ENCODE peak calls at places on chromosomes 4 and X, in seven cellular contexts. D is heart right ventricle, N is A673, C is colonic mucosa, I is H9, U is right atrium auricular region, M is uterus. W is an unnamed sample.

GRCh38 chrX:14357314-14357713 is 172.0 kb upstream of the GLRA2 start:
- DNase-seq in N (no peak), D (no peak), I (no peak), U (no peak), M (no peak), C (no peak), W (no peak)

GRCh38 chr4:185771696-185772390 is 40.2 kb downstream of the SORBS2 start:
- DNase-seq in U (no peak), N (no peak), I (no peak), M (no peak), D (no peak), C (no peak), W (no peak)

GRCh38 chr4:76179398-76180318 is 31.5 kb upstream of the NUP54 start:
- DNase-seq in I (peak; percentile 82), C (peak; percentile 91), U (peak; percentile 91), D (peak; percentile 83), M (peak; percentile 80), N (peak; percentile 72), W (peak; percentile 93)

GRCh38 chr4:8730159-8730558 is 137.6 kb downstream of the CPZ start:
- DNase-seq in M (no peak), C (no peak), N (no peak), D (no peak), I (peak; percentile 17), U (peak; percentile 36), W (no peak)

GRCh38 chrX:78105944-78106650 is 2.0 kb downstream of the PGK1 start:
- DNase-seq in M (no peak), C (peak; percentile 20), N (no peak), D (no peak), I (no peak), U (no peak), W (no peak)

GRCh38 chr4:6272863-6273660 is 3.4 kb downstream of the WFS1 start:
- DNase-seq in M (no peak), C (no peak), I (no peak), U (no peak), D (no peak), N (no peak), W (no peak)

GRCh38 chr4:4781936-4782754 is 77.3 kb upstream of the MSX1 start:
- DNase-seq in M (no peak), I (no peak), D (no peak), U (no peak), N (no peak), C (no peak), W (no peak)

GRCh38 chr4:40820101-40820500 is 70.3 kb downstream of the NSUN7 start:
- DNase-seq in I (peak; percentile 8), C (no peak), D (no peak), M (no peak), U (peak; percentile 53), N (no peak), W (no peak)

GRCh38 chr4:118849867-118850812 is 14.2 kb upstream of the SEC24D start:
- DNase-seq in I (peak; percentile 66), U (no peak), N (no peak), M (no peak), C (peak; percentile 40), D (no peak), W (no peak)

GRCh38 chr4:57074753-57075152 is 35.4 kb downstream of the IGFBP7 start:
- DNase-seq in C (no peak), D (no peak), M (no peak), I (no peak), U (no peak), N (no peak), W (no peak)

GRCh38 chr4:65983062-65983461 is 312.8 kb upstream of the EPHA5 start:
- DNase-seq in C (no peak), D (no peak), M (no peak), I (no peak), U (no peak), N (no peak), W (no peak)

GRCh38 chr4:41600243-41600642 is 62.3 kb downstream of the LIMCH1 start:
- DNase-seq in M (no peak), D (no peak), C (no peak), N (no peak), U (no peak), I (no peak), W (no peak)

GRCh38 chr4:118867311-118868067 is 21.2 kb upstream of the SYNPO2 start:
- DNase-seq in N (no peak), I (no peak), D (no peak), M (no peak), C (no peak), U (no peak), W (no peak)

GRCh38 chr4:107896158-107896645 is 35.1 kb upstream of the CYP2U1 start:
- DNase-seq in M (no peak), C (no peak), I (no peak), N (no peak), U (no peak), D (no peak), W (no peak)

GRCh38 chrX:67692246-67692645 is 148.4 kb downstream of the AR start:
- DNase-seq in N (no peak), D (no peak), U (no peak), M (no peak), I (no peak), C (no peak), W (no peak)

GRCh38 chrX:11341274-11342256 is 48.4 kb downstream of the AMELX start:
- DNase-seq in C (peak; percentile 30), N (peak; percentile 49), D (peak; percentile 17), U (peak; percentile 79), M (peak; percentile 75), I (no peak), W (peak; percentile 47)

GRCh38 chr4:180060159-180060889 is 2182.9 kb upstream of the TENM3 start:
- DNase-seq in D (no peak), U (no peak), C (no peak), I (no peak), N (peak; percentile 50), M (no peak), W (no peak)

GRCh38 chrX:66021758-66022741 is 17.8 kb downstream of the VSIG4 start:
- DNase-seq in N (no peak), M (no peak), U (no peak), C (no peak), D (no peak), I (no peak), W (no peak)

GRCh38 chr4:74112399-74113090 is 13.6 kb upstream of the CXCL2 start:
- DNase-seq in M (no peak), N (no peak), I (no peak), C (no peak), U (no peak), D (no peak), W (no peak)

GRCh38 chr4:74111576-74111975 is 12.6 kb upstream of the CXCL2 start:
- DNase-seq in D (no peak), I (no peak), U (no peak), C (no peak), M (no peak), N (no peak), W (no peak)

GRCh38 chr4:74117024-74117534 is 18.1 kb upstream of the CXCL2 start:
- DNase-seq in M (peak; percentile 60), U (peak; percentile 88), C (peak; percentile 64), N (no peak), I (no peak), D (no peak), W (peak; percentile 68)

GRCh38 chr4:74111990-74112389 is 13.0 kb upstream of the CXCL2 start:
- DNase-seq in D (no peak), M (no peak), N (no peak), I (peak; percentile 34), C (no peak), U (no peak), W (no peak)

GRCh38 chr4:74114234-74114633 is 15.2 kb upstream of the CXCL2 start:
- DNase-seq in U (no peak), D (no peak), N (no peak), M (no peak), C (no peak), I (no peak), W (no peak)
- H3K4me1 ChIP-seq in U (peaks cover 47% of the 10 kb centered on the region), D (peaks cover 61% of the 10 kb centered on the region), N (peaks cover 7% of the 10 kb centered on the region), M (no peaks in the 10 kb centered on the region), C (peaks cover 5% of the 10 kb centered on the region), I (no peaks in the 10 kb centered on the region), W (peaks cover 56% of the 10 kb centered on the region)

GRCh38 chrX:153299855-153300254 is 21.7 kb downstream of the PNMA6F start:
- DNase-seq in I (no peak), D (no peak), N (no peak), M (no peak), C (no peak), U (peak; percentile 26), W (no peak)
- H3K27me3 ChIP-seq in I (no peaks in the 10 kb centered on the region), D (no peaks in the 10 kb centered on the region), N (peaks cover 9% of the 10 kb centered on the region), M (no peaks in the 10 kb centered on the region), C (no peaks in the 10 kb centered on the region), U (no peaks in the 10 kb centered on the region), W (no peaks in the 10 kb centered on the region)

GRCh38 chrX:94057385-94057784 is 383.4 kb downstream of the FAM133A start:
- DNase-seq in U (no peak), M (no peak), C (no peak), I (no peak), D (no peak), N (no peak), W (no peak)

GRCh38 chrX:94053575-94053974 is 379.6 kb downstream of the FAM133A start:
- DNase-seq in U (no peak), D (no peak), I (no peak), C (no peak), M (no peak), N (no peak), W (no peak)

GRCh38 chrX:94058728-94059382 is 384.8 kb downstream of the FAM133A start:
- DNase-seq in C (peak; percentile 18), U (no peak), M (no peak), D (no peak), I (peak; percentile 46), N (peak; percentile 22), W (no peak)
- H3K27ac ChIP-seq in C (no peak overlapping the region), U (no peak overlapping the region), M (no peak overlapping the region), D (no peak overlapping the region), I (no peak overlapping the region), N (no peak overlapping the region), W (no peak overlapping the region)

DNA sequence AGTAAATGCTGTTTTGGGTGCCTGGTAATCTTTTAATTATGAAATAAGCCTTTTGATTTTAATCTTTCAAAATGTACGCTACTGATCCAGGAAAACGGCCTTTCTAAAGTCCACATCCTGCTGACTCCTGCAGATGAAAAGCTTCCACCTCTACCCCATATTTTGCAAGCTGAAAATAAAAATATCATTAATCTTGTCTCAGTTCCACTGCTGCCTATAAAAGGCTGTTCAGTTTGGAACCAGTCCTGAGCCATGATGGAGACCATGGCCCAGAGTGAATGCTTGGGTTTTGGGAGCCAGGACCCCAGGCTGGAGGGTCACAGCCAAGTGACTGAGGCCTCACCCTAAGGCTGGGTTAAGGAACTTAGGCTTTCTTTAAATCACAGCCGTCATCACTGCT is 110.8 kb downstream of the AFF1 start:
- DNase-seq in U (no peak), N (no peak), M (peak; percentile 49), D (no peak), I (no peak), C (no peak), W (no peak)
- H3K4me1 ChIP-seq in U (peaks cover 87% of the 10 kb centered on the region), N (peaks cover 28% of the 10 kb centered on the region), M (peaks cover 31% of the 10 kb centered on the region), D (peaks cover 90% of the 10 kb centered on the region), I (peaks cover 14% of the 10 kb centered on the region), C (no peaks in the 10 kb centered on the region), W (peaks cover 60% of the 10 kb centered on the region)

GRCh38 chr4:27763830-27764525 is 903.3 kb downstream of the STIM2 start:
- DNase-seq in C (no peak), M (no peak), U (no peak), I (no peak), D (no peak), N (no peak), W (no peak)

GRCh38 chr4:27764526-27764837 is 903.8 kb downstream of the STIM2 start:
- DNase-seq in C (no peak), I (no peak), N (no peak), D (no peak), M (no peak), U (no peak), W (no peak)

GRCh38 chr4:27759621-27760020 is 899.0 kb downstream of the STIM2 start:
- DNase-seq in D (no peak), I (no peak), M (no peak), N (no peak), C (no peak), U (no peak), W (no peak)

GRCh38 chr4:27760176-27760575 is 899.5 kb downstream of the STIM2 start:
- DNase-seq in U (no peak), I (no peak), M (no peak), C (no peak), N (no peak), D (no peak), W (no peak)
- H3K27me3 ChIP-seq in U (no peaks in the 10 kb centered on the region), I (no peaks in the 10 kb centered on the region), M (no peaks in the 10 kb centered on the region), C (no peaks in the 10 kb centered on the region), N (no peaks in the 10 kb centered on the region), D (no peaks in the 10 kb centered on the region), W (no peaks in the 10 kb centered on the region)